ENCODE peak calls at places on chromosomes 7 and 10, in four cellular contexts. V is DND-41, G is H1, L is astrocyte. D is an unnamed sample.

GRCh38 chr7:94297397-94297838 is 97.3 kb upstream of the COL1A2 start:
- DNase-seq in L (peak; percentile 96), G (no peak), V (no peak), D (no peak)

GRCh38 chr7:17027143-17027802 is 145.5 kb upstream of the AGR3 start:
- DNase-seq in G (no peak), V (no peak), L (no peak), D (no peak)

GRCh38 chr10:90318659-90319058 is 539.2 kb downstream of the HTR7 start:
- DNase-seq in V (no peak), L (no peak), G (no peak), D (no peak)

GRCh38 chr10:19966751-19967150 is 150.5 kb downstream of the PLXDC2 start:
- DNase-seq in V (no peak), G (no peak), L (peak; percentile 18), D (peak; percentile 16)

GRCh38 chr10:106540606-106541005 is 623.9 kb downstream of the SORCS1 start:
- DNase-seq in V (no peak), L (peak; percentile 2), G (no peak), D (no peak)

GRCh38 chr7:27514861-27515260 is 147.8 kb downstream of the HIBADH start:
- DNase-seq in G (no peak), L (no peak), V (no peak), D (no peak)

GRCh38 chr7:151025924-151026671 is 1.8 kb upstream of the ATG9B start:
- DNase-seq in L (peak; percentile 26), V (no peak), G (no peak), D (no peak)

GRCh38 chr10:70679498-70679897 is 7.2 kb downstream of the ADAMTS14 start:
- DNase-seq in G (no peak), L (peak; percentile 81), V (no peak), D (no peak)

GRCh38 chr7:157693071-157693520 is 356.3 kb downstream of the DNAJB6 start:
- DNase-seq in V (no peak), G (no peak), L (no peak), D (no peak)

GRCh38 chr10:29828440-29828894 is 193.7 kb upstream of the SVIL start:
- DNase-seq in G (no peak), L (no peak), V (peak; percentile 28), D (no peak)

GRCh38 chr7:70052691-70053090 is 454.4 kb downstream of the AUTS2 start:
- DNase-seq in L (peak; percentile 84), V (no peak), G (no peak), D (no peak)

GRCh38 chr10:70270952-70271351 is 12.9 kb downstream of the NPFFR1 start:
- DNase-seq in G (no peak), V (no peak), L (no peak), D (no peak)

GRCh38 chr7:40885503-40885902 is 750.7 kb downstream of the SUGCT start:
- DNase-seq in V (no peak), G (no peak), L (peak; percentile 44), D (no peak)

GRCh38 chr7:105024734-105025133 is 10.7 kb downstream of the KMT2E start:
- DNase-seq in L (peak; percentile 78), G (no peak), V (no peak), D (no peak)

GRCh38 chr7:120927454-120928103 is 23.0 kb upstream of the ING3 start:
- DNase-seq in V (no peak), L (no peak), G (no peak), D (no peak)

GRCh38 chr7:44977956-44978355 is 859 bp downstream of the MYO1G start:
- DNase-seq in G (no peak), V (no peak), L (no peak), D (no peak)

GRCh38 chr7:23275906-23276305 is 23.2 kb upstream of the MALSU1 start:
- DNase-seq in V (no peak), G (no peak), L (no peak), D (no peak)

GRCh38 chr7:113289140-113289740 is 170.9 kb upstream of the SMIM30 start:
- DNase-seq in V (no peak), G (no peak), L (peak; percentile 18), D (peak; percentile 11)

GRCh38 chr10:1241322-1241890 is 185.2 kb downstream of the WDR37 start:
- DNase-seq in V (no peak), L (no peak), G (no peak), D (no peak)

GRCh38 chr10:120436431-120437142 is 20.4 kb upstream of the PLPP4 start:
- DNase-seq in V (no peak), L (no peak), G (no peak), D (no peak)

GRCh38 chr7:124992881-124993562 is 63.4 kb upstream of the POT1 start:
- DNase-seq in G (no peak), L (peak; percentile 95), V (no peak), D (no peak)

GRCh38 chr7:95311389-95311788 is 12.9 kb downstream of the PON1 start:
- DNase-seq in G (no peak), L (no peak), V (no peak), D (no peak)

GRCh38 chr10:4850400-4850799 is 24.4 kb downstream of the AKR1E2 start:
- DNase-seq in V (no peak), L (peak; percentile 23), G (no peak), D (no peak)

GRCh38 chr7:95596183-95597135 is at the start of gene PDK4:
- DNase-seq in G (no peak), L (peak; percentile 19), V (no peak), D (peak; percentile 22)

GRCh38 chr7:2209146-2209960 is 23.4 kb downstream of the MAD1L1 start:
- DNase-seq in G (peak; percentile 39), V (peak; percentile 42), L (peak; percentile 40), D (peak; percentile 63)

GRCh38 chr10:110867807-110868465 is 3.8 kb upstream of the PDCD4 start:
- DNase-seq in V (no peak), L (no peak), G (no peak), D (no peak)

GRCh38 chr10:119705434-119705831 is 20.4 kb upstream of the INPP5F start:
- DNase-seq in L (no peak), G (no peak), V (no peak), D (no peak)

GRCh38 chr10:128530301-128530700 is 404.1 kb upstream of the MKI67 start:
- DNase-seq in G (no peak), L (no peak), V (no peak), D (no peak)

GRCh38 chr10:72009430-72010081 is 45.4 kb downstream of the CHST3 start:
- DNase-seq in G (no peak), V (no peak), L (peak; percentile 90), D (peak; percentile 28)

GRCh38 chr7:114931656-114932011 is 9.7 kb downstream of the MDFIC start:
- DNase-seq in L (no peak), G (no peak), V (no peak), D (no peak)

GRCh38 chr10:69484736-69485135 is 33.5 kb downstream of the TSPAN15 start:
- DNase-seq in G (no peak), V (no peak), L (no peak), D (no peak)

DNA sequence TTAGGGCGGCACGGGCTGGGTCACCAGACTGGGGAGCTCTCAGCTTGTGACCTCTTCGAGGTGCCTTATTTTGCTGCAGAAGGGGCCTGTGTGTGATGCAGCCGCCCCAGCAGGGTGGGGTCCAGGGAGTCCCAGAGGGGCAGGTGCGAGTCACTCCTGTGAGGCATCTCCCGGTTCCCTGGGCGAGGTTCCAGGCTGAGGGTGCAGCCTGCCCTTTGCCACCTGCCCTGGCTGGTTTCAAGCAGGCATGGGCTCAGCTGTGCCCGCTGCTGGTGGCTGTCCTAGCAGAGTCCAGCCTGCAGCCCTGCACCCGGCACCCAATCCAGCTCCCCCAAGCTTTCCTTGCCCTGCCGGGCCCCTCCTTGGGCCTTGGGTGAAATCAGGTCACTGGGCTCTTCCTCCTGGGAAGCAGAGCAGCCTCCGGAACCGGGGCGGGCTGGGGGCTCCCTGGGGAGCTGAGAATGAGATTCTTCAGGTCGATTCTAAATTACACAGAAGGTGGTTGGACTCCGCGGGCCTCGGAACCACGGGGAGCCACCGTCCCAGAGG is 64.8 kb downstream of the PWWP2B start:
- DNase-seq in L (no peak), V (no peak), G (no peak), D (no peak)
- H3K9ac ChIP-seq in L (no peak overlapping the region), V (no peak overlapping the region), G (no peak overlapping the region), D (no peak overlapping the region)

GRCh38 chr7:117249696-117250095 is 73.2 kb downstream of the WNT2 start:
- DNase-seq in V (no peak), G (no peak), L (no peak), D (no peak)

GRCh38 chr7:117250245-117250644 is 72.6 kb downstream of the WNT2 start:
- DNase-seq in L (no peak), G (no peak), V (no peak), D (no peak)

GRCh38 chr7:117250801-117251200 is 72.1 kb downstream of the WNT2 start:
- DNase-seq in G (no peak), L (peak; percentile 71), V (no peak), D (no peak)

GRCh38 chr7:117248810-117249209 is 74.0 kb downstream of the WNT2 start:
- DNase-seq in L (peak; percentile 25), V (no peak), G (no peak), D (no peak)

GRCh38 chr7:117251687-117252086 is 71.2 kb downstream of the WNT2 start:
- DNase-seq in G (no peak), V (no peak), L (peak; percentile 95), D (no peak)
- H3K9ac ChIP-seq in G (no peak overlapping the region), V (no peak overlapping the region), L (peak overlapping the region; percentile 61), D (no peak overlapping the region)

GRCh38 chr10:78035437-78035836 is 1.8 kb downstream of the RPS24 start:
- DNase-seq in L (no peak), V (no peak), G (no peak), D (no peak)

GRCh38 chr10:78038105-78038504 is 4.4 kb downstream of the RPS24 start:
- DNase-seq in G (no peak), V (no peak), L (no peak), D (no peak)

GRCh38 chr10:78035025-78035424 is 1.4 kb downstream of the RPS24 start:
- DNase-seq in V (no peak), L (no peak), G (no peak), D (no peak)

GRCh38 chr10:78033623-78034470 is at the start of gene RPS24:
- DNase-seq in V (peak; percentile 96), L (peak; percentile 95), G (peak; percentile 90), D (peak; percentile 91)

DNA sequence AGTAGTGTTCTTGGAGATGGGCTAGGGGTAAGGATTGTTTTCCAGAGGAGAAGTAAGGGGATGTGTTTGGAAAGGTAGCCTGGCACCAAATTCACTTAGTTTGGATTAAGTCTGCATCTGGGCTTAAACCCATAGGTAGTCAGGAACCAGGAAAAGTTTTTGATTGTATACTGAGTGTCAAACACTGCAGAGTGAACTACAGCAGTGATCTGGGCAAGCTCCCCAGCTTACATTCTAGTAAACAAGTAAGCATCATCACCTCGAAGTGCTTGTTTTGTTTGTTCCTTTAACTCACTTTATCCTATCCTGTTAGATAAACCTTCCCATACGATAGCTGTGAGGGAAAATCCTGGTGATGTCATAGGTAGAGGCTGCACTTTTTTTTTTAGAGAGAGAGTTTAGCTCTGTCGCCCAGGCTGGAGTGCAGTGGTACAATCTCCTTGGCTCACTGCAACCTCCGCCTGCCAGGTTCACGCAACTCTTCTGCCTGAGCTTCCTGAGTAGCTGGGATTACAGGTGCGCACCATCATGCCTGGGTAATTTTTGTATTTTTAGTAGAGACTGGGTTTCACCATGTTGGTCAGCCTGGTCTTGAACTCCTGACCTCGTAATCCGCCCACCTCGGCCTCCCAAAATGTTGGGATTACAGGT is 2.4 kb downstream of the RPS24 start:
- DNase-seq in L (no peak), G (no peak), V (no peak), D (no peak)
- H3K9ac ChIP-seq in L (peak overlapping the region; percentile 98), G (no peak overlapping the region), V (peak overlapping the region; percentile 4), D (peak overlapping the region; percentile 96)

DNA sequence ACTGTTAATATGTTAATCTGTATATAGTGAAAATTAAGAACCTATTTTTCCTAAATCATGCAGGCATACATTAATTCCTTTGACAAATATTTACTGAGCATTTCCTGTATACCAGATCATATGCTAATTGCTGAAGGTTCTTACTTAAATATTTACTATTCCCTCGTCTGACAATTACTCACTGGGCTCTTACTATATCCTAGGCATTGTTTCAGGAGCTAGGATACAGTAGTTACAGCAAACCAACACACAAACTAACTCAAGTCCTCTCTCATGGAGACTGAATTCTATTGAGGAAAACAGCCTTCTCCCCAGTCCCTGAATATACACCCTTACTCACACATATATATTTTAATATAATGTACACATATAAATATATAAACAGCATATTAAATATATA is 786.0 kb downstream of the NRG3 start:
- DNase-seq in G (no peak), V (no peak), L (no peak), D (no peak)
- H3K9ac ChIP-seq in G (no peak overlapping the region), V (no peak overlapping the region), L (no peak overlapping the region), D (no peak overlapping the region)